ENCODE peak calls at places on chromosomes 4 and X, in nine cellular contexts. G is suprapubic skin; J is AG10803; B is choroid plexus epithelial cell; Z is PC-3; D is heart left ventricle; Q is CD4-positive, alpha-beta T cell; E is WERI-Rb-1; X is GM23338. V is an unnamed sample.
A peak's percentile ranks its signal among the peaks of the same experiment; 100 is the strongest.

GRCh38 chrX:120474085-120474484 is 5.0 kb upstream of the LAMP2 start:
- DNase-seq in G (no peak), Z (no peak), B (peak; percentile 9), J (no peak), E (no peak), Q (no peak), X (no peak), D (no peak), V (no peak)

GRCh38 chr4:125316391-125316780 is 1.6 kb downstream of the FAT4 start:
- DNase-seq in X (peak; percentile 59), Q (no peak), Z (peak; percentile 7), B (peak; percentile 49), G (peak; percentile 69), J (peak; percentile 28), E (peak; percentile 48), D (peak; percentile 47), V (no peak)

GRCh38 chrX:13646154-13646549 is 6.8 kb upstream of the TCEANC start:
- DNase-seq in D (peak; percentile 59), Z (peak; percentile 66), G (no peak), E (peak; percentile 73), J (peak; percentile 66), X (peak; percentile 76), Q (no peak), B (peak; percentile 78), V (peak; percentile 72)

GRCh38 chr4:75344915-75345314 is 169.3 kb downstream of the RCHY1 start:
- DNase-seq in E (no peak), J (peak; percentile 8), Z (peak; percentile 59), X (no peak), G (no peak), D (no peak), B (peak; percentile 74), Q (no peak), V (peak; percentile 72)

GRCh38 chr4:123102897-123103489 is 180.6 kb upstream of the NUDT6 start:
- DNase-seq in B (peak; percentile 81), Z (peak; percentile 54), G (no peak), E (no peak), D (no peak), J (peak; percentile 61), Q (no peak), X (peak; percentile 59), V (peak; percentile 18)

GRCh38 chrX:119523664-119524184 is 41.5 kb downstream of the STEEP1 start:
- DNase-seq in Q (no peak), Z (no peak), X (no peak), B (no peak), J (no peak), G (no peak), D (no peak), E (no peak), V (no peak)

GRCh38 chr4:38654273-38654672 is 9.7 kb upstream of the KLF3 start:
- DNase-seq in B (no peak), G (no peak), Q (peak; percentile 39), Z (no peak), E (no peak), J (no peak), D (no peak), X (no peak), V (no peak)

GRCh38 chr4:104302731-104303130 is 192.0 kb downstream of the CXXC4 start:
- DNase-seq in Q (no peak), G (no peak), B (no peak), E (no peak), X (peak; percentile 19), Z (no peak), J (no peak), D (no peak), V (no peak)

GRCh38 chr4:186669159-186669720 is 54.4 kb downstream of the FAT1 start:
- DNase-seq in J (peak; percentile 89), Z (peak; percentile 59), E (no peak), G (no peak), B (peak; percentile 86), Q (no peak), D (no peak), X (peak; percentile 73), V (peak; percentile 41)

GRCh38 chrX:84363674-84364073 is 138.6 kb downstream of the HDX start:
- DNase-seq in D (no peak), Q (no peak), Z (no peak), X (peak; percentile 25), E (no peak), G (no peak), J (peak; percentile 0), B (peak; percentile 32), V (no peak)

GRCh38 chr4:185580699-185581098 is 45.4 kb upstream of the PDLIM3 start:
- DNase-seq in X (no peak), D (no peak), Q (no peak), Z (no peak), J (no peak), E (peak; percentile 69), G (no peak), B (no peak), V (no peak)

GRCh38 chr4:73964862-73965611 is 16.8 kb downstream of the PF4 start:
- DNase-seq in D (no peak), B (peak; percentile 29), G (no peak), J (no peak), E (peak; percentile 86), Z (no peak), X (peak; percentile 84), Q (no peak), V (no peak)

GRCh38 chr4:138035781-138036258 is 206.3 kb downstream of the SLC7A11 start:
- DNase-seq in B (peak; percentile 84), X (peak; percentile 84), Z (peak; percentile 79), Q (no peak), J (peak; percentile 73), E (peak; percentile 21), G (no peak), D (no peak), V (peak; percentile 54)

GRCh38 chrX:27599928-27600327 is 9.8 kb downstream of the DCAF8L2 start:
- DNase-seq in G (no peak), X (no peak), Q (no peak), D (no peak), E (no peak), Z (peak; percentile 73), J (no peak), B (peak; percentile 62), V (no peak)

GRCh38 chr4:88573995-88574394 is 18.3 kb upstream of the HERC3 start:
- DNase-seq in D (no peak), Q (no peak), X (peak; percentile 80), G (no peak), E (no peak), Z (peak; percentile 16), B (peak; percentile 20), J (no peak), V (peak; percentile 12)
- TF ChIP-seq CTCF in D (no peak), Q (no peak), X (peak; percentile 60), G (no peak), E (no peak), Z (peak; percentile 24), B (peak; percentile 30), J (peak; percentile 46), V (peak; percentile 59)

DNA sequence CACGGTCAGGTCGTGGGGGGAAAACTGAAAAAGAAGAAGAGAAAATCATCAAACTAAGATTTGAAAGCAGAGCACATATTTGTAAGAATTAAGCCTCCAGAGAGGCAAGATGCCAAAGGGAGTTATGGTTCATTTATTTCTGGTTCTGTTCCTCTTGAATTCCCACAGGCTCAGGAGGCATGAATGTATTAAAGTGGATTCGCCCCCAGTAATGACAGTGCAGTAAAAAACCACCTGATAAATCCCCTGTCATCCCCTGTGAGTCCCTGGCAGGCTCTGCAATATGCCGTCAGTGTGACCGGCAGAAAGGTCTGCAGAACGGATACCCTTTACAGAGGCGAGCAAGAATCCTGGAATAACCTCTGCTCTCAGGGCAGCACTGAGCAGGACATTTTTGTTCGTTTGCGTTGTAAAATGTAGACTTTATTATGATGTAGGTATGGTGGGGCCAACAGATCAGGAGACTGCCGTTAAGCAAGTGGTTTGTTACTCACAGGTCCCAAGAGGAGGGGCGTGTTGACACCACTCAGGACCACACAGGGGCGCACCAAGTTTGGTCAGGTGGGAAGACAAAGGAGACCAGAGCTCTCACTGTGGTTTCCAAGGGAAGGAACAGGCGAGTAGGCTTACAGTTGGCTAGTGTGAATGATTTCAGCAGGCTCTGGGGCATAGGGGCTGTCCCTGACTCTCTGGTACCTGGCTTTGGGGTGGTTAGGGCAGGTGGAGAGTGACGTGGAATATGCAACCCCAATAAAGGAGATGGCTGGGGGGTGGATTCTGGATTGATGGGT is 75.3 kb downstream of the DHRSX start:
- DNase-seq in E (peak; percentile 55), B (no peak), Q (no peak), Z (no peak), J (no peak), G (no peak), X (peak; percentile 66), D (no peak), V (no peak)
- TF ChIP-seq CTCF in E (peak; percentile 40), B (no peak), Q (no peak), Z (no peak), J (no peak), G (no peak), X (peak; percentile 41), D (no peak), V (no peak)

GRCh38 chr4:42750831-42751230 is 93.9 kb upstream of the ATP8A1 start:
- DNase-seq in G (no peak), B (no peak), D (no peak), E (no peak), X (peak; percentile 5), Z (no peak), J (no peak), Q (no peak), V (no peak)

DNA sequence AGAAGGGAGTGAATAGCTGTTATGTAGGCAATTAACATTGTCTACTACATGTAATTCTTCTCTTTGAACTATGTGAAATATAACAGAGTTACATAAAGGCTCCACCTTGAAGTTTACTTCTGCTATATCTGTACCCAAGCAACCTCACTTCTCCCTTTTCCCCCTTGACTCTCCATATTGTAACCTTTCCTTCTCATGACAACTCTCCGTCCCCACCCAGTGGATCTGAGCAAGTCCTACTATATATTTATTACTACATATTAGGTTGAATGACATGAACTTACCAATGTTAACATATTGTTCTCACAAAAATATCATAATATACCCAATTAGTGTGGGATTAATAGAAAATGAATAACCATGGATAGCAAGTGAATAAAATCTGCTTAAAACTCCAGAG is 93.2 kb upstream of the ATP8A1 start:
- DNase-seq in D (peak; percentile 27), G (no peak), Q (no peak), Z (peak; percentile 31), B (no peak), X (peak; percentile 34), E (peak; percentile 42), J (no peak), V (no peak)
- TF ChIP-seq CTCF in D (peak; percentile 30), G (no peak), Q (peak; percentile 47), Z (peak; percentile 36), B (no peak), X (peak; percentile 50), E (peak; percentile 31), J (no peak), V (no peak)

GRCh38 chr4:56870927-56871326 is 36.8 kb upstream of the REST start:
- DNase-seq in Z (no peak), B (peak; percentile 37), J (peak; percentile 87), G (no peak), Q (no peak), E (no peak), D (no peak), X (peak; percentile 9), V (no peak)

GRCh38 chr4:56871357-56871993 is 36.2 kb upstream of the REST start:
- DNase-seq in D (no peak), B (peak; percentile 14), J (peak; percentile 43), E (no peak), G (no peak), Q (no peak), Z (no peak), X (peak; percentile 59), V (no peak)

GRCh38 chr4:56876264-56876663 is 31.4 kb upstream of the REST start:
- DNase-seq in Q (no peak), X (no peak), Z (no peak), E (no peak), J (no peak), D (no peak), G (no peak), B (no peak), V (no peak)

GRCh38 chr4:56874918-56875317 is 32.8 kb upstream of the REST start:
- DNase-seq in J (peak; percentile 13), D (no peak), E (no peak), X (no peak), B (no peak), G (no peak), Q (no peak), Z (no peak), V (no peak)

GRCh38 chr4:56874166-56874565 is 33.5 kb upstream of the REST start:
- DNase-seq in Q (no peak), E (no peak), G (no peak), Z (peak; percentile 55), J (no peak), B (no peak), X (peak; percentile 71), D (no peak), V (no peak)
- TF ChIP-seq CTCF in Q (no peak), E (no peak), G (no peak), Z (no peak), J (no peak), B (no peak), X (no peak), D (no peak), V (no peak)

V was measured in brain microvascular endothelial cell.